ENCODE peak calls at places on chromosome 16, in ten cellular contexts. M is uterus; Y is stimulated activated CD4-positive, alpha-beta T cell treated with anti-CD3 and anti-CD28 coated beads, Interleukin-1b, Interleukin-23, amount 100 ng/mL, for 1 hour; N is stimulated activated naive CD4-positive, alpha-beta T cell; V is thoracic aorta; Z is ELR; Q is NCI-H1105 treated with DMSO at 0.1 percent for 48 hours; X is AG10803; H is BE2C; U is Panc1. S is an unnamed sample.

GRCh38 chr16:58419241-58420012 is 27.2 kb downstream of the GINS3 start:
- DNase-seq in M (no peak), Y (no peak), N (no peak), V (no peak), Z (no peak), Q (no peak), X (no peak), H (no peak), U (no peak), S (no peak)

GRCh38 chr16:508884-509736 is 18.4 kb upstream of the CAPN15 start:
- DNase-seq in M (no peak), Y (no peak), N (no peak), V (no peak), Z (no peak), Q (no peak), X (no peak), H (no peak), U (no peak), S (peak)

GRCh38 chr16:65342231-65342866 is 220.5 kb upstream of the CDH11 start:
- DNase-seq in M (no peak), Y (no peak), N (no peak), V (no peak), Z (no peak), Q (no peak), X (no peak), H (no peak), U (no peak), S (no peak)

GRCh38 chr16:55543470-55543869 is 23.0 kb upstream of the CAPNS2 start:
- DNase-seq in M (no peak), Y (no peak), N (no peak), V (no peak), Z (peak), Q (peak), X (peak), H (peak), U (no peak), S (peak)

GRCh38 chr16:77881355-77882003 is 93.1 kb downstream of the VAT1L start:
- DNase-seq in M (no peak), Y (no peak), N (no peak), V (no peak), Z (no peak), Q (no peak), X (no peak), H (no peak), U (no peak), S (no peak)

GRCh38 chr16:8959921-8960787 is 3.6 kb downstream of the USP7 start:
- DNase-seq in M (no peak), Y (no peak), N (no peak), V (no peak), Z (peak), Q (no peak), X (no peak), H (no peak), U (no peak), S (peak)

GRCh38 chr16:66924527-66925321 is 611 bp downstream of the RRAD start:
- DNase-seq in M (no peak), Y (no peak), N (peak), V (no peak), Z (peak), Q (no peak), X (no peak), H (peak), U (no peak), S (peak)

GRCh38 chr16:17412221-17412620 is 58.5 kb downstream of the XYLT1 start:
- DNase-seq in M (no peak), Y (no peak), N (no peak), V (no peak), Z (no peak), Q (no peak), X (peak), H (no peak), U (no peak), S (no peak)

GRCh38 chr16:67163164-67163902 is 1.2 kb upstream of the HSF4 start:
- DNase-seq in M (no peak), Y (no peak), N (peak), V (no peak), Z (peak), Q (peak), X (peak), H (peak), U (no peak), S (peak)

GRCh38 chr16:68563631-68564366 is 24.7 kb downstream of the ZFP90 start:
- DNase-seq in M (no peak), Y (no peak), N (no peak), V (no peak), Z (peak), Q (no peak), X (no peak), H (no peak), U (no peak), S (no peak)

GRCh38 chr16:57473906-57474305 is 11.4 kb downstream of the POLR2C start:
- DNase-seq in M (no peak), Y (no peak), N (no peak), V (no peak), Z (no peak), Q (no peak), X (no peak), H (no peak), U (no peak), S (no peak)

GRCh38 chr16:84043486-84044107 is 1.0 kb upstream of the SLC38A8 start:
- DNase-seq in M (no peak), Y (no peak), N (no peak), V (no peak), Z (no peak), Q (no peak), X (no peak), H (no peak), U (no peak), S (peak)

GRCh38 chr16:3654249-3654991 is at the start of gene DNASE1:
- DNase-seq in M (peak), Y (peak), N (peak), V (no peak), Z (peak), Q (peak), X (peak), H (peak), U (peak), S (peak)

S was measured in SK-N-SH.